ENCODE peak calls at places on chromosomes 2 and 18, in five cellular contexts. U is GM12878, L is SK-N-SH, Q is HCT116, W is K562. V is an unnamed sample.

GRCh38 chr2:29115797-29116781 is 874 bp downstream of the CLIP4 start:
- DNase-seq in L (peak; percentile 68), W (no peak), Q (no peak), U (peak; percentile 78), V (no peak)

GRCh38 chr18:9814431-9814830 is 71.3 kb upstream of the TXNDC2 start:
- DNase-seq in W (no peak), Q (no peak), L (no peak), U (no peak), V (peak; percentile 54)

GRCh38 chr2:69766014-69766413 is 24.1 kb downstream of the ANXA4 start:
- DNase-seq in W (no peak), L (no peak), Q (no peak), U (no peak), V (peak; percentile 38)

GRCh38 chr2:11811036-11811654 is 64.7 kb downstream of the LPIN1 start:
- DNase-seq in W (no peak), Q (no peak), U (no peak), L (no peak), V (no peak)

GRCh38 chr2:239824866-239825704 is 200.1 kb downstream of the NDUFA10 start:
- DNase-seq in L (peak; percentile 2), Q (no peak), W (peak; percentile 11), U (no peak), V (peak; percentile 18)

GRCh38 chr18:63161032-63161727 is 158.4 kb downstream of the BCL2 start:
- DNase-seq in L (no peak), W (no peak), Q (no peak), U (peak; percentile 92), V (no peak)

GRCh38 chr2:55112229-55113016 is 62.2 kb upstream of the RTN4 start:
- DNase-seq in U (no peak), Q (no peak), W (peak; percentile 81), L (no peak), V (no peak)

GRCh38 chr2:74922592-74923227 is 35.7 kb upstream of the POLE4 start:
- DNase-seq in L (no peak), U (no peak), Q (no peak), W (no peak), V (no peak)

GRCh38 chr2:229675569-229675968 is 38.8 kb downstream of the DNER start:
- DNase-seq in L (peak; percentile 34), W (no peak), Q (no peak), U (no peak), V (no peak)

GRCh38 chr2:42926438-42927333 is 134.3 kb upstream of the HAAO start:
- DNase-seq in W (peak; percentile 28), L (no peak), Q (no peak), U (no peak), V (no peak)

GRCh38 chr2:45119855-45120254 is 110.6 kb upstream of the SIX2 start:
- DNase-seq in U (no peak), W (no peak), L (no peak), Q (no peak), V (peak; percentile 69)

GRCh38 chr18:6504605-6505510 is 90.1 kb upstream of the L3MBTL4 start:
- DNase-seq in U (no peak), Q (no peak), L (no peak), W (peak; percentile 9), V (no peak)

GRCh38 chr2:1715184-1716012 is 28.9 kb downstream of the PXDN start:
- DNase-seq in Q (no peak), U (no peak), L (peak; percentile 91), W (no peak), V (no peak)

GRCh38 chr2:71798266-71799012 is 345.1 kb downstream of the DYSF start:
- DNase-seq in W (peak; percentile 71), U (no peak), L (peak; percentile 64), Q (peak; percentile 34), V (peak; percentile 51)

GRCh38 chr2:164625378-164625971 is 4.2 kb upstream of the GRB14 start:
- DNase-seq in L (no peak), Q (no peak), U (no peak), W (no peak), V (no peak)

GRCh38 chr2:260507-261161 is 3.2 kb downstream of the SH3YL1 start:
- DNase-seq in Q (no peak), L (no peak), W (no peak), U (no peak), V (no peak)

GRCh38 chr18:8299054-8299708 is 310.1 kb upstream of the RAB12 start:
- DNase-seq in W (no peak), Q (no peak), U (no peak), L (no peak), V (no peak)

GRCh38 chr2:989766-990467 is 39.3 kb downstream of the SNTG2 start:
- DNase-seq in U (no peak), W (no peak), Q (no peak), L (no peak), V (no peak)

GRCh38 chr2:98548920-98549818 is 59.1 kb downstream of the COA5 start:
- DNase-seq in W (no peak), Q (no peak), L (no peak), U (no peak), V (no peak)

GRCh38 chr18:39173022-39173421 is 1607.4 kb upstream of the CELF4 start:
- DNase-seq in L (no peak), W (no peak), U (no peak), Q (peak; percentile 12), V (no peak)

GRCh38 chr2:120589782-120590608 is 145.7 kb upstream of the GLI2 start:
- DNase-seq in W (no peak), L (no peak), U (no peak), Q (no peak), V (no peak)

GRCh38 chr2:221042926-221043325 is 529.2 kb downstream of the EPHA4 start:
- DNase-seq in L (no peak), Q (no peak), U (no peak), W (no peak), V (no peak)

GRCh38 chr2:36478332-36478738 is 119.6 kb downstream of the FEZ2 start:
- DNase-seq in U (no peak), L (peak; percentile 11), Q (peak; percentile 21), W (no peak), V (no peak)

GRCh38 chr18:9117980-9118841 is 15.7 kb downstream of the NDUFV2 start:
- DNase-seq in W (peak; percentile 40), Q (no peak), L (no peak), U (no peak), V (no peak)

GRCh38 chr2:9735335-9735734 is 104.5 kb upstream of the YWHAQ start:
- DNase-seq in U (no peak), Q (no peak), L (no peak), W (no peak), V (no peak)

GRCh38 chr2:169015943-169016342 is 15.2 kb downstream of the ABCB11 start:
- DNase-seq in Q (no peak), L (no peak), W (peak; percentile 72), U (no peak), V (no peak)

DNA sequence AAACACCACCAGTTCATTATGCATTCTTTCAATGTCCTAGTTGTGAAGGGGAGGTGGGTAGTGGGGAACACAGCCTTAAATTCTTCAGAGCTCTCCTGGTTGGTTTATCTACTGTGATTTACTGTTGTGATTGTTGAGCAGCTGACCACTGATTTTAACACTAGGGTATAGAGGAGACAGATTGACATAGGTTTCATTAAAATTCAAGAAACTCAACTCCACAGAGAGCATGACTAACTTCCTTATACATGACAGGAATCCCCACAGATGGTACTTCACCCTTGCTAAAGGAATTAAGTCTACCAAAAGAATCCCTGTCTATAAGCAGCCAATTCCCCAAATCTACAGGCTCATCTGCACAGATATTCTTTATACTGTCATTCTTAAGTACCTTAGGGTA is 1377.8 kb upstream of the PIK3C3 start:
- DNase-seq in L (no peak), W (no peak), U (no peak), Q (no peak), V (no peak)
- TF ChIP-seq JUND in L (no peak), W (no peak), U (no peak), Q (no peak), V (no peak)

GRCh38 chr18:42053188-42053781 is 98.3 kb downstream of the PIK3C3 start:
- DNase-seq in Q (peak; percentile 15), W (peak; percentile 61), U (peak; percentile 4), L (peak; percentile 36), V (peak; percentile 7)
- TF ChIP-seq JUND in Q (no peak), W (no peak), U (no peak), L (no peak), V (no peak)

GRCh38 chr2:130231656-130232055 is 33.4 kb upstream of the TUBA3E start:
- DNase-seq in U (no peak), W (no peak), Q (no peak), L (no peak), V (no peak)
- TF ChIP-seq JUND in U (no peak), W (no peak), Q (no peak), L (no peak), V (no peak)

GRCh38 chr2:224281374-224281773 is 120.5 kb downstream of the FAM124B start:
- DNase-seq in L (no peak), W (no peak), Q (no peak), U (no peak), V (no peak)

GRCh38 chr2:224278531-224278930 is 123.4 kb downstream of the FAM124B start:
- DNase-seq in W (no peak), Q (no peak), U (no peak), L (no peak), V (no peak)

GRCh38 chr2:224287533-224287932 is 114.4 kb downstream of the FAM124B start:
- DNase-seq in L (no peak), W (no peak), Q (no peak), U (no peak), V (no peak)

GRCh38 chr2:224286923-224287322 is 115.0 kb downstream of the FAM124B start:
- DNase-seq in L (no peak), U (no peak), Q (no peak), W (no peak), V (peak; percentile 11)

DNA sequence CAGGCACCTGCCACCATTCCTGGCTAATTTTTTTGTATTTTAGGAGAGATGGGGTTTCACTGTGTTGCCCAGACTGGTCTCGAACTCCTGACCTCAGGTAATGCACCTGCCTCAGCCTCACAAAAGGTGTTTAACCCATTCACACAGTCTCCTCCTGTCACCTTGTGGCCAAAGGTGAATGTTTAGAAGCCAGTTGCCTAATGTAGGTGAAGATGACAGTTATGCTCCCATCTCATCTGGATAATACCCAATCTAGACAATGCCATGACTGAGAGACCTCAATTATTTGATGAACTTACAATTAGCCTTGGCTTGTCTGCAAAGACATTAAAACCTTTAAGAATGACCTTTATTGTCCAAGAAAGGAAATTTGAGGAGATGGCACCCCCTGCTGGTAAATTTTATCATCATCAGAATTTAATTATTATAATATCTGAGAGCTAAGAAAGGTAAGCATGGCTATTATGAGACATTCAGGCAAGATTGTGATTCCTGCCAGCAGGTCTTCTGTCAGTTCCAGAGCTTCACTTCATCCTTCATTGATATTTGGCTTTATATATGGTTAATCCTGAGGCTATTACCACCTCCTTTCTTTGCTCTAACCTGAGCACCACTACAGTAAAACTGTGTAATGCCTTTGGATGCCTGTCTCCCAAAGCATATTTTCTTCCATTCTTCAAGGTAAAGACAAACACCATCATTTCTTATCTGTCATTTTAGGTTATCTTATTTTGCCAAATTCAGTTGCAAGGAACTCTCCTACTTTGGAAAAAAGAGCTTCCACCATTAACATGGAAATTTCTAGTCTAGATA is 117.6 kb downstream of the FAM124B start:
- DNase-seq in W (peak; percentile 15), Q (peak; percentile 61), L (peak; percentile 12), U (no peak), V (no peak)
- TF ChIP-seq JUND in W (no peak), Q (peak; percentile 11), L (no peak), U (no peak), V (no peak)

DNA sequence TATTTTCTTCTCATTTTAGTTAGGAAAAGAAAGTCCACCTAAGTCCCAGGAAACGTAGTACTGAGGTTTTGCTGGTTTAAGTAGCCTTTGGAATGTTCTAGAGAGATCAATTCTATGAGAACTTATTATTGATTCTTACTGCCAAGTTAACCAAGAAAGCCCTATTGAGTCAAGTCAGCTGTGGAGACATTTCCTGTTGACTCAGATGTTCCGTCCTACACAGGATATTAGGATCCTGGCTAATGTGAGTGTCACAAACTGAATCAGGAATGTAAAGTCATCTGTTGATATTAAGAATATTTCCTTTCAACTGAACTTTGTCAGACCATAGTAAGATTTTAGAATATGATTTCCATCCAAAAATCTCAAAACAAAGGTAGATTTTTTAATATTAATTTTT is 654.3 kb downstream of the LRRTM4 start:
- DNase-seq in W (no peak), L (no peak), Q (no peak), U (no peak), V (no peak)
- TF ChIP-seq JUND in W (no peak), L (no peak), Q (no peak), U (no peak), V (no peak)

V was measured in T47D.